ENCODE peak calls at places on chromosomes 2 and 18, in six cellular contexts. H is mesothelial cell of epicardium, W is C1 segment of cervical spinal cord, O is T-helper 9 cell, I is mucosa of gallbladder, M is substantia nigra. K is an unnamed sample.

GRCh38 chr2:28565720-28566295 is 69.9 kb downstream of the PLB1 start:
- DNase-seq in H (no peak), W (no peak), O (no peak), I (no peak), M (no peak), K (no peak)

GRCh38 chr18:11521853-11522252 is 87.5 kb upstream of the SLC35G4 start:
- DNase-seq in H (no peak), W (no peak), O (no peak), I (no peak), M (no peak), K (no peak)

GRCh38 chr2:120013569-120014223 is 819 bp downstream of the EPB41L5 start:
- DNase-seq in H (no peak), W (peak), O (no peak), I (peak), M (no peak), K (peak)

GRCh38 chr18:50507120-50507590 is 52.7 kb upstream of the MAPK4 start:
- DNase-seq in H (no peak), W (no peak), O (no peak), I (peak), M (peak), K (peak)

GRCh38 chr2:20483496-20483895 is 36.6 kb downstream of the RHOB start:
- DNase-seq in H (no peak), W (no peak), O (no peak), I (no peak), M (peak), K (no peak)

GRCh38 chr2:69525261-69525660 is 88.0 kb upstream of the NFU1 start:
- DNase-seq in H (no peak), W (no peak), O (no peak), I (no peak), M (no peak), K (no peak)

GRCh38 chr2:161415467-161416293 is 417 bp upstream of the TBR1 start:
- DNase-seq in H (no peak), W (no peak), O (no peak), I (no peak), M (no peak), K (no peak)

GRCh38 chr18:31719363-31720006 is 35.1 kb upstream of the B4GALT6 start:
- DNase-seq in H (no peak), W (no peak), O (no peak), I (no peak), M (no peak), K (no peak)

GRCh38 chr2:23703583-23704385 is 223.1 kb downstream of the ATAD2B start:
- DNase-seq in H (no peak), W (no peak), O (no peak), I (no peak), M (no peak), K (peak)

GRCh38 chr2:126835261-126835660 is 63.4 kb upstream of the TEX51 start:
- DNase-seq in H (no peak), W (no peak), O (no peak), I (no peak), M (no peak), K (no peak)

GRCh38 chr18:58300867-58301266 is 256.8 kb downstream of the NEDD4L start:
- DNase-seq in H (no peak), W (no peak), O (no peak), I (no peak), M (no peak), K (no peak)

GRCh38 chr2:2547451-2547850 is 216.4 kb upstream of the MYT1L start:
- DNase-seq in H (no peak), W (peak), O (no peak), I (no peak), M (peak), K (no peak)

GRCh38 chr2:96097951-96098823 is 18.2 kb downstream of the ADRA2B start:
- DNase-seq in H (no peak), W (no peak), O (no peak), I (no peak), M (no peak), K (peak)

GRCh38 chr2:19871836-19872235 is 29.9 kb downstream of the TTC32 start:
- DNase-seq in H (no peak), W (no peak), O (no peak), I (no peak), M (no peak), K (no peak)

GRCh38 chr2:241568738-241569137 is 10.2 kb downstream of the BOK start:
- DNase-seq in H (no peak), W (no peak), O (no peak), I (no peak), M (no peak), K (peak)

GRCh38 chr2:237283136-237283928 is 130.6 kb downstream of the COL6A3 start:
- DNase-seq in H (no peak), W (no peak), O (no peak), I (no peak), M (no peak), K (no peak)

GRCh38 chr2:26174691-26175181 is 1.8 kb downstream of the GAREM2 start:
- DNase-seq in H (no peak), W (no peak), O (no peak), I (no peak), M (no peak), K (no peak)

K was measured in H9.